ENCODE peak calls at places on chromosomes 6 and 20, in ten cellular contexts. X is GM12865; C is central memory CD8-positive, alpha-beta T cell; U is CD8-positive, alpha-beta T cell; K is upper lobe of right lung; Z is LoVo; J is left lobe of liver; L is M059J; A is Caco-2; P is activated CD8-positive, alpha-beta memory T cell treated with anti-CD3 and anti-CD28 coated beads for 48 hours. F is an unnamed sample.

GRCh38 chr20:309841-310644 is 12.7 kb downstream of the ZCCHC3 start:
- DNase-seq in U (no peak), L (peak), J (peak), C (peak), K (peak), A (peak), X (peak), P (peak), Z (no peak), F (peak)

GRCh38 chr6:137031122-137031521 is 13.6 kb downstream of the IL20RA start:
- DNase-seq in C (no peak), P (no peak), J (no peak), X (no peak), A (no peak), L (no peak), K (no peak), Z (no peak), U (no peak), F (no peak)

GRCh38 chr6:130870179-130870881 is 43.1 kb downstream of the SMLR1 start:
- DNase-seq in U (no peak), Z (no peak), C (no peak), L (no peak), A (no peak), P (no peak), K (no peak), J (no peak), X (no peak), F (no peak)

GRCh38 chr6:4101298-4101697 is 22.4 kb upstream of the FAM217A start:
- DNase-seq in X (no peak), U (no peak), Z (no peak), P (no peak), C (no peak), J (no peak), A (no peak), K (no peak), L (no peak), F (no peak)

GRCh38 chr20:41135888-41136243 is 1.5 kb upstream of the PLCG1 start:
- DNase-seq in A (no peak), C (no peak), L (no peak), Z (no peak), U (no peak), X (no peak), J (no peak), P (no peak), K (no peak), F (no peak)

GRCh38 chr6:156729248-156729647 is 47.9 kb upstream of the ARID1B start:
- DNase-seq in X (peak), J (no peak), K (no peak), A (no peak), Z (peak), C (no peak), L (peak), P (no peak), U (no peak), F (no peak)

GRCh38 chr20:542777-543368 is 717 bp downstream of the CSNK2A1 start:
- DNase-seq in X (peak), P (no peak), J (peak), C (no peak), L (no peak), Z (no peak), A (peak), U (no peak), K (peak), F (peak)

GRCh38 chr6:67680297-67680932 is 954.7 kb upstream of the ADGRB3 start:
- DNase-seq in K (no peak), J (no peak), U (no peak), P (no peak), X (no peak), Z (no peak), C (no peak), L (peak), A (no peak), F (no peak)

GRCh38 chr20:24462461-24463010 is 6.9 kb upstream of the SYNDIG1 start:
- DNase-seq in L (no peak), J (no peak), K (no peak), Z (no peak), C (no peak), A (no peak), X (no peak), P (no peak), U (no peak), F (no peak)

GRCh38 chr6:93073811-93074210 is 345.5 kb downstream of the EPHA7 start:
- DNase-seq in C (no peak), L (no peak), K (no peak), X (no peak), J (no peak), Z (no peak), U (no peak), A (no peak), P (no peak), F (no peak)

GRCh38 chr6:89433637-89434499 is 916 bp downstream of the ANKRD6 start:
- DNase-seq in J (peak), X (peak), U (no peak), K (peak), A (no peak), C (no peak), P (no peak), L (peak), Z (no peak), F (peak)

GRCh38 chr6:144012534-144012933 is 4.5 kb upstream of the PLAGL1 start:
- DNase-seq in K (no peak), J (no peak), C (no peak), Z (no peak), P (no peak), X (no peak), A (no peak), L (peak), U (no peak), F (no peak)

GRCh38 chr20:42779216-42779615 is 410.5 kb downstream of the PTPRT start:
- DNase-seq in C (no peak), P (no peak), A (no peak), J (no peak), Z (no peak), U (no peak), X (no peak), K (no peak), L (peak), F (no peak)